ENCODE peak calls at places on chromosomes 5 and 9, in ten cellular contexts. K, G, N, T, V, W, E, R, B and U are unnamed samples.

GRCh38 chr5:14753947-14754346 is 89.4 kb downstream of the OTULIN start:
- DNase-seq in B (no peak), W (no peak), T (no peak), E (peak), N (no peak), G (no peak), R (no peak), V (no peak), K (no peak), U (no peak)

GRCh38 chr5:126852104-126852531 is 75.2 kb downstream of the LMNB1 start:
- DNase-seq in V (no peak), B (no peak), G (no peak), N (no peak), R (no peak), W (no peak), K (no peak), T (no peak), E (no peak), U (peak)

GRCh38 chr9:74951725-74952151 is 974 bp downstream of the C9orf40 start:
- DNase-seq in W (peak), G (peak), T (peak), R (peak), B (peak), V (peak), E (peak), N (peak), K (peak), U (no peak)

GRCh38 chr9:127919253-127919815 is 2.5 kb upstream of the ST6GALNAC4 start:
- DNase-seq in V (peak), B (no peak), T (no peak), N (no peak), E (peak), G (peak), W (no peak), K (peak), R (peak), U (peak)

GRCh38 chr5:151097081-151097480 is 16.2 kb upstream of the TNIP1 start:
- DNase-seq in G (no peak), T (no peak), V (no peak), B (no peak), W (no peak), E (no peak), R (no peak), N (no peak), K (no peak), U (no peak)

GRCh38 chr5:78005021-78005785 is 229.1 kb upstream of the TBCA start:
- DNase-seq in G (no peak), W (peak), E (no peak), N (no peak), R (no peak), K (peak), T (no peak), V (no peak), B (no peak), U (no peak)

GRCh38 chr5:57683036-57683600 is 200.5 kb upstream of the ACTBL2 start:
- DNase-seq in T (no peak), B (no peak), W (no peak), V (no peak), G (no peak), E (no peak), K (no peak), R (no peak), N (no peak), U (no peak)

GRCh38 chr5:179139111-179139935 is 79.2 kb downstream of the ZNF354C start:
- DNase-seq in N (no peak), E (no peak), B (no peak), K (no peak), V (no peak), W (no peak), T (no peak), R (no peak), G (no peak), U (no peak)

GRCh38 chr9:26216702-26217101 is 538.5 kb upstream of the TUSC1 start:
- DNase-seq in G (no peak), R (no peak), B (no peak), E (no peak), W (no peak), V (no peak), K (no peak), N (no peak), T (no peak), U (no peak)

GRCh38 chr9:96423985-96424336 is 5.8 kb upstream of the ZNF367 start:
- DNase-seq in G (no peak), N (no peak), R (no peak), E (no peak), T (no peak), W (no peak), V (no peak), K (no peak), B (no peak), U (no peak)

GRCh38 chr9:137429974-137430722 is 7.0 kb downstream of the NOXA1 start:
- DNase-seq in K (no peak), R (no peak), T (no peak), E (no peak), B (no peak), N (no peak), G (peak), W (peak), V (no peak), U (no peak)

GRCh38 chr5:92371171-92371888 is 988.2 kb upstream of the ARRDC3 start:
- DNase-seq in N (no peak), V (no peak), E (no peak), W (no peak), T (no peak), B (no peak), G (no peak), K (no peak), R (no peak), U (peak)

GRCh38 chr5:56900395-56900794 is 9.0 kb upstream of the SETD9 start:
- DNase-seq in N (no peak), G (no peak), K (peak), E (peak), T (no peak), R (no peak), B (no peak), W (no peak), V (no peak), U (peak)

GRCh38 chr5:116652196-116652729 is 77.6 kb upstream of the SEMA6A start:
- DNase-seq in V (peak), G (no peak), K (no peak), W (no peak), T (no peak), B (no peak), R (peak), N (no peak), E (no peak), U (peak)

GRCh38 chr9:114100536-114100935 is 1.4 kb upstream of the KIF12 start:
- DNase-seq in T (no peak), B (no peak), G (no peak), V (no peak), R (no peak), E (no peak), K (no peak), N (no peak), W (no peak), U (peak)

GRCh38 chr9:77982985-77983662 is 48.5 kb downstream of the GNAQ start:
- DNase-seq in W (no peak), G (no peak), K (no peak), V (no peak), N (no peak), E (no peak), T (no peak), R (no peak), B (no peak), U (no peak)